ENCODE peak calls at places on chromosomes 16 and 17, in eight cellular contexts. V, H, A, U, E, G, M and X are unnamed samples. For H3K4me1, the result is how much of the 10 kb centered on the place peaks cover.

GRCh38 chr16:4474192-4474961 is at the start of gene NMRAL1:
- DNase-seq in V (peak), H (peak), A (peak), U (peak), E (peak), G (peak), M (peak), X (peak)

GRCh38 chr17:41058741-41059140 is 1.2 kb downstream of the KRTAP2-3 start:
- DNase-seq in V (no peak), H (no peak), A (no peak), U (peak), E (no peak), G (no peak), M (no peak), X (no peak)

GRCh38 chr17:40399185-40399584 is 18.5 kb downstream of the TOP2A start:
- DNase-seq in V (no peak), H (no peak), A (no peak), U (peak), E (no peak), G (no peak), M (peak), X (no peak)

GRCh38 chr16:1210461-1210860 is 14.6 kb downstream of the TPSG1 start:
- DNase-seq in V (no peak), H (no peak), A (no peak), U (no peak), E (no peak), G (no peak), M (no peak), X (no peak)

GRCh38 chr17:45022655-45023339 is 28.6 kb downstream of the DCAKD start:
- DNase-seq in V (no peak), H (no peak), A (no peak), U (no peak), E (no peak), G (peak), M (no peak), X (no peak)

GRCh38 chr17:8623591-8623990 is 6.9 kb downstream of the MYH10 start:
- DNase-seq in V (no peak), H (no peak), A (no peak), U (peak), E (no peak), G (no peak), M (no peak), X (no peak)

GRCh38 chr16:66387817-66388332 is 21.4 kb downstream of the CDH5 start:
- DNase-seq in V (no peak), H (no peak), A (no peak), U (no peak), E (no peak), G (no peak), M (no peak), X (no peak)

GRCh38 chr17:42303694-42304093 is 15.4 kb downstream of the STAT5A start:
- DNase-seq in V (no peak), H (no peak), A (no peak), U (no peak), E (no peak), G (no peak), M (no peak), X (no peak)

GRCh38 chr16:17780181-17780580 is 309.4 kb upstream of the XYLT1 start:
- DNase-seq in V (no peak), H (no peak), A (no peak), U (no peak), E (no peak), G (no peak), M (no peak), X (no peak)

GRCh38 chr17:66123163-66123562 is 68.8 kb downstream of the CEP112 start:
- DNase-seq in V (no peak), H (no peak), A (no peak), U (peak), E (no peak), G (no peak), M (no peak), X (no peak)

GRCh38 chr17:28807925-28808641 is 34.5 kb downstream of the FAM222B start:
- DNase-seq in V (no peak), H (no peak), A (no peak), U (peak), E (no peak), G (no peak), M (peak), X (no peak)

GRCh38 chr16:81671738-81672597 is 107.1 kb upstream of the PLCG2 start:
- DNase-seq in V (no peak), H (no peak), A (no peak), U (no peak), E (no peak), G (no peak), M (no peak), X (no peak)

GRCh38 chr16:50490828-50491227 is 57.4 kb upstream of the NKD1 start:
- DNase-seq in V (no peak), H (no peak), A (no peak), U (no peak), E (no peak), G (no peak), M (no peak), X (no peak)

GRCh38 chr17:44587339-44587738 is 30.1 kb downstream of the FZD2 start:
- DNase-seq in V (no peak), H (no peak), A (no peak), U (peak), E (no peak), G (no peak), M (no peak), X (no peak)

GRCh38 chr17:82489851-82490511 is 29.6 kb upstream of the FOXK2 start:
- DNase-seq in V (no peak), H (no peak), A (no peak), U (no peak), E (no peak), G (no peak), M (no peak), X (no peak)

GRCh38 chr16:11459722-11460121 is 114.5 kb downstream of the RMI2 start:
- DNase-seq in V (no peak), H (no peak), A (no peak), U (no peak), E (no peak), G (no peak), M (no peak), X (no peak)

GRCh38 chr17:57861000-57861736 is 11.3 kb upstream of the MRPS23 start:
- DNase-seq in V (peak), H (peak), A (peak), U (peak), E (peak), G (no peak), M (no peak), X (peak)

GRCh38 chr17:48498168-48498840 is 32.5 kb downstream of the HOXB1 start:
- DNase-seq in V (no peak), H (no peak), A (no peak), U (no peak), E (no peak), G (no peak), M (no peak), X (no peak)

GRCh38 chr17:18860161-18860972 is 2.4 kb downstream of the PRPSAP2 start:
- DNase-seq in V (no peak), H (peak), A (no peak), U (peak), E (no peak), G (peak), M (no peak), X (no peak)

GRCh38 chr16:67766281-67766680 is 40.1 kb downstream of the RANBP10 start:
- DNase-seq in V (no peak), H (no peak), A (no peak), U (peak), E (no peak), G (no peak), M (no peak), X (no peak)

GRCh38 chr17:13410874-13411273 is 190.9 kb downstream of the HS3ST3A1 start:
- DNase-seq in V (no peak), H (no peak), A (no peak), U (no peak), E (no peak), G (no peak), M (no peak), X (peak)

GRCh38 chr16:50323335-50324011 is 45.3 kb downstream of the BRD7 start:
- DNase-seq in V (no peak), H (no peak), A (no peak), U (peak), E (no peak), G (no peak), M (no peak), X (no peak)

GRCh38 chr16:85781685-85782370 is 17.5 kb downstream of the EMC8 start:
- DNase-seq in V (no peak), H (peak), A (no peak), U (peak), E (no peak), G (no peak), M (no peak), X (no peak)

GRCh38 chr16:84396537-84397008 is 28.2 kb downstream of the ATP2C2 start:
- DNase-seq in V (no peak), H (no peak), A (no peak), U (peak), E (no peak), G (no peak), M (no peak), X (no peak)

GRCh38 chr17:69323806-69324205 is 3.1 kb downstream of the ABCA5 start:
- DNase-seq in V (no peak), H (no peak), A (no peak), U (no peak), E (no peak), G (no peak), M (no peak), X (no peak)

GRCh38 chr16:11363927-11364258 is 18.6 kb downstream of the RMI2 start:
- DNase-seq in V (no peak), H (no peak), A (no peak), U (no peak), E (no peak), G (no peak), M (no peak), X (no peak)

GRCh38 chr17:70050931-70051330 is 24.1 kb upstream of the KCNJ16 start:
- DNase-seq in V (no peak), H (no peak), A (no peak), U (peak), E (no peak), G (no peak), M (no peak), X (no peak)

GRCh38 chr16:69829338-69829737 is 67.2 kb downstream of the WWP2 start:
- DNase-seq in V (no peak), H (no peak), A (no peak), U (no peak), E (no peak), G (no peak), M (no peak), X (no peak)

GRCh38 chr17:47072881-47073280 is 93.8 kb upstream of the RPRML start:
- DNase-seq in V (no peak), H (no peak), A (no peak), U (peak), E (no peak), G (no peak), M (no peak), X (peak)

GRCh38 chr17:51087072-51087757 is 33.5 kb downstream of the SPAG9 start:
- DNase-seq in V (no peak), H (no peak), A (no peak), U (peak), E (no peak), G (no peak), M (no peak), X (no peak)

GRCh38 chr16:54503011-54503410 is 216.4 kb upstream of the IRX3 start:
- DNase-seq in V (no peak), H (peak), A (no peak), U (no peak), E (no peak), G (no peak), M (no peak), X (peak)

GRCh38 chr16:57167537-57167936 is 18.3 kb downstream of the PSME3IP1 start:
- DNase-seq in V (no peak), H (no peak), A (no peak), U (no peak), E (no peak), G (no peak), M (no peak), X (no peak)

GRCh38 chr17:11561702-11562101 is 36.6 kb upstream of the DNAH9 start:
- DNase-seq in V (peak), H (no peak), A (no peak), U (no peak), E (no peak), G (no peak), M (no peak), X (no peak)

GRCh38 chr16:11976850-11977205 is 294 bp downstream of the SNX29 start:
- DNase-seq in V (no peak), H (no peak), A (no peak), U (no peak), E (no peak), G (no peak), M (no peak), X (no peak)

DNA sequence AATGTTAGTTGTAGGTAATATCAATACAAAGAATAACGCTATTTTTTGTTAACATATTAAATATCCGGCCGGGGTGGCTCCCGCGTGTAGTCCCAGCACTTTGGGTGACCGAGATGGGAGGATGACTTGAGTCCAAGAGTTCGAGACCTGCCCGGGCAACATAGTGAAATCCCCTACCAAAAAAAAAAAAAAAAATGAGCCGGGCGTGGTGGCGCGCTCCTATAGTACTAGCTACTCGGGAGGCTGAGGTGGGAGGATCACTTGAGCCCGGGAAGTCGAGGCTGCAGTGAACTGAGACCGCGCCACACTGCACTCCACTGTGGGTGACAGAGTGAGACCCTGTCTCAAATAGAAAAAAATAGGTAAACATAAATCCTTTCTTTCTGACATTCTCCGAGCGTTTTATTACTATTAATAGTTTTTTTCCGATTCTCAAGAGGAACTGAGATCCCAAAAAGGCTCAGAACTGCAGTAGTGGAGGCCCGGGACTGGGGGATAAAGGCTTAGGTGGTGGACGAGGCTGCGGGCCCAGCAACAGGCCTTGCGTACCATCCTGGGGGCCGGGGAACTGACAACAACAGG is 1.0 kb downstream of the N4BP1 start:
- DNase-seq in V (no peak), H (no peak), A (no peak), U (peak), E (no peak), G (no peak), M (no peak), X (no peak)
- H3K4me1 ChIP-seq in V (half or more), H (under half), A (under half), U (under half), E (half or more), G (under half), M (under half), X (half or more)

GRCh38 chr16:25988089-25988488 is 296.3 kb downstream of the HS3ST4 start:
- DNase-seq in V (no peak), H (no peak), A (no peak), U (no peak), E (no peak), G (no peak), M (no peak), X (no peak)

DNA sequence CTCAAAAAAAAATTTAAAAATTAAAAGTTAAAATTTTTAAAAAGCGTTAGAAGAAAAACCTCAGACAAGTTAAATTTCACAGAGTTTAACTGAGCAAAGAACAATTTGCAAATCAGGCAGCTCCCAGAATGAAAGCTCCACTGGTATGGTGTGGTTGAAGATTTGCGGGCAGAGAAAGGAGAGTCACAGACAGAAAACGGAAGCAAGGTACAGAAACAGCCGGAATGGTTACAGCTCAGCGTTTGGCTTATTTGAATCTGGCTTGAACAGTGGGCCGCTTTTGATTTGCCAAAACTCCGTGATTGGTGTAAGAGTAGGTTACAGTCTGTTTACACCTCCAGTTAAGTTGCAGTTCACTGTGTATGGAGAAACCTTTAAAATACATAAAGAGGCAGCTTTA is 297.1 kb downstream of the HS3ST4 start:
- DNase-seq in V (no peak), H (no peak), A (no peak), U (no peak), E (no peak), G (no peak), M (no peak), X (no peak)
- H3K4me1 ChIP-seq in V (under half), H (under half), A (under half), U (under half), E (under half), G (under half), M (under half), X (under half)

GRCh38 chr17:3750296-3750695 is 26.6 kb downstream of the HASPIN start:
- DNase-seq in V (no peak), H (no peak), A (no peak), U (no peak), E (no peak), G (no peak), M (no peak), X (no peak)

GRCh38 chr17:3750926-3751325 is 27.2 kb downstream of the HASPIN start:
- DNase-seq in V (no peak), H (no peak), A (peak), U (no peak), E (peak), G (no peak), M (no peak), X (peak)

GRCh38 chr17:3751836-3752235 is 28.1 kb downstream of the HASPIN start:
- DNase-seq in V (no peak), H (no peak), A (no peak), U (no peak), E (no peak), G (no peak), M (no peak), X (no peak)

GRCh38 chr17:3747805-3748204 is 24.1 kb downstream of the HASPIN start:
- DNase-seq in V (no peak), H (no peak), A (no peak), U (no peak), E (no peak), G (no peak), M (no peak), X (no peak)

DNA sequence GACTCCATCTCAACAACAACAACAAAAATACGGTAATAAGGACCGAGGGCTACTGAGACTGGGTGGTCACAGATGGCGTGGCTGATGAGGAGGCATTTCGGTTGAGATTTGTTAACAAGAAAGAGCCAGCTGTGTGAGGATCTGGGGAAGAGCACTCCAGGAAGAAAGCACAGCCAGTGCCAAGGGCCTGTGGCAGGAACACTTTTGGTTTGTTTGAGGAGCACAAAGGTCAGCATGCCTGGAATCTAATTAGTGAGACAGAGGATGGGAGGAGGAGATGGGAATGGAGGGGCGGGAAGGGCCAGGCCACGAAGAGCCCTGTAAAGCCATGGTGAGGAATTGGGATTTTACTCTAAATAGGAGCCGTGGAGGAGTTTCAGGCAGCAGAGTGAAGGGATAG is 24.9 kb downstream of the HASPIN start:
- DNase-seq in V (no peak), H (no peak), A (no peak), U (no peak), E (no peak), G (no peak), M (no peak), X (no peak)
- H3K4me1 ChIP-seq in V (under half), H (under half), A (under half), U (under half), E (under half), G (under half), M (under half), X (under half)

DNA sequence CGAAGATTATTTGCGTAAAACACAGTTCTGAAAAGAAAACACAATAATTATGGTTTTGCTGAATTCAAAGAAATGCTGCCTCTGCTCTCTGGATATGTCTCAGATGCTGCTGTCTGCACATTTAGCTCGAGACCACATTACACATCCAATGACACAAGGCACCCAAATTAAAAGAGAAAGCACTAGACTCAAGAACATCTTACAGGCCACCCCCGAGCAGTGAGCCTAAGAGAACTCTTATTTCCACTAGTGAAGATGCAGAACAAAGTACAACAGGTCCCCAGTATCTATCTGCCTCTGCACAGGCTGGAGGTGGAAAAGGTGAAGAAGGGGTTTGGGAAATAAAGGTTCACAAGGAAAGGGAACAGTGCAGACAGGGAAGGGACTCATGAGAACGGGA is 33.5 kb downstream of the GRB2 start:
- DNase-seq in V (no peak), H (no peak), A (no peak), U (no peak), E (no peak), G (no peak), M (no peak), X (no peak)
- H3K4me1 ChIP-seq in V (half or more), H (under half), A (under half), U (under half), E (half or more), G (under half), M (under half), X (under half)

GRCh38 chr17:2706911-2707510 is 4.6 kb downstream of the CLUH start:
- DNase-seq in V (no peak), H (no peak), A (no peak), U (no peak), E (no peak), G (no peak), M (no peak), X (no peak)

GRCh38 chr17:2710075-2710803 is 1.3 kb downstream of the CLUH start:
- DNase-seq in V (no peak), H (no peak), A (no peak), U (no peak), E (no peak), G (no peak), M (no peak), X (no peak)

GRCh38 chr17:2707721-2708584 is 3.6 kb downstream of the CLUH start:
- DNase-seq in V (no peak), H (no peak), A (no peak), U (no peak), E (no peak), G (no peak), M (no peak), X (peak)

GRCh38 chr17:2709173-2709661 is 2.3 kb downstream of the CLUH start:
- DNase-seq in V (no peak), H (peak), A (no peak), U (no peak), E (no peak), G (peak), M (no peak), X (peak)

GRCh38 chr17:2708585-2709172 is 2.9 kb downstream of the CLUH start:
- DNase-seq in V (no peak), H (no peak), A (no peak), U (no peak), E (no peak), G (no peak), M (no peak), X (peak)
- H3K4me1 ChIP-seq in V (half or more), H (under half), A (under half), U (under half), E (under half), G (under half), M (under half), X (under half)